ENCODE peak calls at places on chromosomes 1 and 21, in seven cellular contexts. M is activated CD4-positive, CD25-positive, alpha-beta regulatory T cell treated with anti-CD3 and anti-CD28 coated beads, Interleukin-2, amount 50 U/mL, for 72 hours; A is NCI-H345; P is ovary; F is GM13977; N is mesendoderm; J is NCI-H2081 treated with DMSO at 0.1 percent for 48 hours. G is an unnamed sample.

GRCh38 chr21:45338326-45339017 is 50.8 kb upstream of the POFUT2 start:
- DNase-seq in M (no peak), N (no peak), F (no peak), J (no peak), P (peak), A (no peak), G (peak)

GRCh38 chr1:30058966-30059365 is 664.4 kb downstream of the MATN1 start:
- DNase-seq in N (peak), P (no peak), M (no peak), J (no peak), A (peak), F (no peak), G (no peak)

GRCh38 chr1:91872560-91873081 is 13.3 kb downstream of the TGFBR3 start:
- DNase-seq in N (no peak), P (no peak), A (no peak), J (no peak), M (no peak), F (no peak), G (no peak)

GRCh38 chr1:76901158-76901767 is 34.0 kb downstream of the ST6GALNAC5 start:
- DNase-seq in M (no peak), A (peak), J (no peak), F (peak), P (peak), N (peak), G (no peak)

GRCh38 chr1:166910396-166910994 is 34.4 kb upstream of the TADA1 start:
- DNase-seq in P (no peak), J (peak), M (peak), F (peak), A (peak), N (peak), G (no peak)

GRCh38 chr1:234973426-234974250 is 155.0 kb downstream of the TOMM20 start:
- DNase-seq in M (no peak), A (peak), P (no peak), F (no peak), N (no peak), J (peak), G (no peak)

GRCh38 chr1:89503690-89504089 is 20.9 kb upstream of the LRRC8B start:
- DNase-seq in F (no peak), N (no peak), J (no peak), P (no peak), A (peak), M (no peak), G (no peak)

GRCh38 chr21:46099476-46099875 is 1.6 kb downstream of the COL6A2 start:
- DNase-seq in A (no peak), J (no peak), M (no peak), F (no peak), N (peak), P (peak), G (peak)

GRCh38 chr1:206035027-206035426 is 11.3 kb upstream of the CTSE start:
- DNase-seq in J (no peak), N (no peak), M (no peak), F (no peak), P (no peak), A (peak), G (no peak)

GRCh38 chr21:36079671-36080070 is 9.8 kb downstream of the CBR1 start:
- DNase-seq in N (no peak), J (no peak), A (no peak), F (no peak), P (no peak), M (no peak), G (no peak)

GRCh38 chr21:42550817-42551216 is 37.2 kb downstream of the SLC37A1 start:
- DNase-seq in F (no peak), M (no peak), N (no peak), A (peak), J (peak), P (no peak), G (no peak)

GRCh38 chr1:222912730-222913129 is 97.9 kb downstream of the DISP1 start:
- DNase-seq in F (no peak), J (no peak), N (no peak), A (no peak), P (no peak), M (no peak), G (no peak)

GRCh38 chr1:236063919-236064673 is 794 bp downstream of the NID1 start:
- DNase-seq in N (peak), A (no peak), F (peak), J (no peak), M (no peak), P (peak), G (peak)

GRCh38 chr1:36223373-36223995 is 759 bp upstream of the THRAP3 start:
- DNase-seq in M (peak), F (peak), N (peak), P (no peak), A (no peak), J (no peak), G (no peak)

GRCh38 chr1:224380003-224380402 is 23.3 kb downstream of the CNIH4 start:
- DNase-seq in P (no peak), A (no peak), J (no peak), N (no peak), F (no peak), M (no peak), G (no peak)

GRCh38 chr21:42336065-42336464 is 14.7 kb downstream of the TFF2 start:
- DNase-seq in F (no peak), J (no peak), N (peak), A (no peak), P (no peak), M (no peak), G (no peak)

GRCh38 chr1:52238887-52239707 is 97.2 kb downstream of the ZFYVE9 start:
- DNase-seq in F (peak), M (no peak), P (no peak), J (no peak), N (peak), A (no peak), G (no peak)

GRCh38 chr1:100250264-100250663 is 630 bp upstream of the DBT start:
- DNase-seq in M (no peak), N (peak), J (no peak), A (no peak), F (no peak), P (no peak), G (no peak)

GRCh38 chr1:1118893-1119220 is 3.0 kb upstream of the C1orf159 start:
- DNase-seq in A (no peak), F (no peak), N (no peak), J (no peak), P (no peak), M (peak), G (no peak)

GRCh38 chr1:159561513-159561912 is 25.7 kb upstream of the OR10J5 start:
- DNase-seq in F (no peak), P (no peak), A (no peak), N (no peak), M (no peak), J (no peak), G (no peak)

GRCh38 chr1:52633291-52633754 is 355 bp downstream of the SHISAL2A start:
- DNase-seq in N (peak), A (peak), P (no peak), F (peak), M (peak), J (no peak), G (no peak)

GRCh38 chr21:25501996-25502665 is 105.2 kb downstream of the MRPL39 start:
- DNase-seq in P (no peak), A (no peak), J (no peak), F (no peak), M (no peak), N (no peak), G (no peak)

GRCh38 chr1:150877220-150877516 is 769 bp upstream of the ARNT start:
- DNase-seq in A (no peak), P (no peak), J (no peak), M (no peak), N (peak), F (no peak), G (no peak)

GRCh38 chr1:5253036-5253435 is 598.6 kb downstream of the AJAP1 start:
- DNase-seq in F (no peak), A (no peak), N (no peak), P (no peak), J (no peak), M (no peak), G (no peak)

GRCh38 chr1:22452401-22452963 is 831 bp downstream of the ZBTB40 start:
- DNase-seq in P (peak), J (no peak), A (peak), N (no peak), F (peak), M (no peak), G (peak)

GRCh38 chr1:225811622-225812487 is 1.9 kb downstream of the EPHX1 start:
- DNase-seq in A (peak), M (no peak), J (no peak), F (no peak), N (peak), P (no peak), G (no peak)

GRCh38 chr1:110309768-110310167 is 29.4 kb upstream of the RBM15 start:
- DNase-seq in A (no peak), J (no peak), M (no peak), F (no peak), P (no peak), N (no peak), G (no peak)

GRCh38 chr1:2412773-2413494 is 570 bp upstream of the PEX10 start:
- DNase-seq in J (no peak), P (peak), F (peak), A (peak), M (no peak), N (peak), G (peak)

G was measured in psoas muscle.